ENCODE peak calls at places on chromosomes 2 and 18, in five cellular contexts. V is hypothalamus; O is NCI-H1092; Z is HT-29; K is activated CD8-positive, alpha-beta T cell treated with anti-CD3 and anti-CD28 coated beads for 36 hours. R is an unnamed sample.

GRCh38 chr18:59957957-59958356 is 58.2 kb downstream of the PMAIP1 start:
- DNase-seq in V (no peak), Z (peak; percentile 50), O (peak; percentile 94), K (peak; percentile 15), R (peak; percentile 93)

GRCh38 chr2:85468704-85469349 is 50.3 kb downstream of the SH2D6 start:
- DNase-seq in O (no peak), Z (peak; percentile 98), K (no peak), V (no peak), R (no peak)

GRCh38 chr2:179952658-179953057 is 54.4 kb downstream of the CWC22 start:
- DNase-seq in K (no peak), Z (no peak), V (no peak), O (no peak), R (no peak)

GRCh38 chr2:77831878-77832277 is 309.7 kb upstream of the LRRTM4 start:
- DNase-seq in V (no peak), K (no peak), O (no peak), Z (peak; percentile 66), R (no peak)

GRCh38 chr2:45923701-45924100 is 272.2 kb downstream of the PRKCE start:
- DNase-seq in Z (peak; percentile 94), O (no peak), V (no peak), K (no peak), R (no peak)

GRCh38 chr2:236016496-236016895 is 151.7 kb downstream of the GBX2 start:
- DNase-seq in V (no peak), Z (no peak), O (no peak), K (no peak), R (no peak)

GRCh38 chr2:106867231-106867943 is 18.6 kb downstream of the ST6GAL2 start:
- DNase-seq in K (no peak), Z (no peak), V (no peak), O (no peak), R (no peak)

GRCh38 chr18:74804677-74805076 is 207.0 kb downstream of the ZNF407 start:
- DNase-seq in Z (no peak), V (no peak), K (no peak), O (no peak), R (no peak)

GRCh38 chr2:129379411-129379810 is 600.1 kb upstream of the RAB6C start:
- DNase-seq in K (no peak), Z (no peak), O (no peak), V (no peak), R (no peak)

GRCh38 chr18:42675810-42676209 is 439.7 kb downstream of the RIT2 start:
- DNase-seq in O (peak; percentile 86), K (no peak), Z (no peak), V (no peak), R (no peak)

GRCh38 chr18:10032331-10032979 is 118.6 kb downstream of the VAPA start:
- DNase-seq in O (no peak), Z (no peak), V (peak; percentile 61), K (peak; percentile 70), R (no peak)

GRCh38 chr2:950627-950992 is at the start of gene SNTG2:
- DNase-seq in K (peak; percentile 71), Z (no peak), O (no peak), V (peak; percentile 19), R (peak; percentile 84)

GRCh38 chr2:238090887-238091286 is 9.3 kb upstream of the ESPNL start:
- DNase-seq in V (no peak), O (no peak), K (no peak), Z (no peak), R (no peak)

GRCh38 chr2:178397002-178397605 is 53.9 kb downstream of the PRKRA start:
- DNase-seq in Z (peak; percentile 64), O (no peak), V (no peak), K (peak; percentile 8), R (no peak)

GRCh38 chr2:234496835-234497591 is at the start of gene ARL4C:
- DNase-seq in V (peak; percentile 82), K (peak; percentile 57), Z (peak; percentile 56), O (peak; percentile 5), R (peak; percentile 78)

GRCh38 chr2:181779288-181779871 is 99.1 kb upstream of the NEUROD1 start:
- DNase-seq in K (no peak), O (no peak), V (no peak), Z (peak; percentile 53), R (no peak)

GRCh38 chr2:16069663-16069932 is 129.2 kb downstream of the MYCN start:
- DNase-seq in O (no peak), K (no peak), Z (no peak), V (no peak), R (no peak)

GRCh38 chr2:226644342-226644957 is 155.2 kb downstream of the IRS1 start:
- DNase-seq in V (no peak), Z (no peak), K (no peak), O (no peak), R (no peak)

GRCh38 chr2:232377319-232377718 is 1.2 kb upstream of the ALPP start:
- DNase-seq in O (no peak), K (no peak), V (no peak), Z (no peak), R (no peak)

GRCh38 chr2:159562248-159562647 is 54.1 kb downstream of the BAZ2B start:
- DNase-seq in V (no peak), O (no peak), K (no peak), Z (no peak), R (no peak)

GRCh38 chr2:237878321-237879057 is 19.1 kb downstream of the RAMP1 start:
- DNase-seq in V (no peak), K (no peak), Z (no peak), O (no peak), R (no peak)

GRCh38 chr18:55421612-55422381 is 166.2 kb downstream of the TCF4 start:
- DNase-seq in Z (no peak), V (peak; percentile 29), K (no peak), O (no peak), R (no peak)

GRCh38 chr2:33765122-33765521 is 166.0 kb upstream of the FAM98A start:
- DNase-seq in O (no peak), V (no peak), Z (no peak), K (no peak), R (no peak)

GRCh38 chr2:71000780-71001591 is 6.3 kb upstream of the TEX261 start:
- DNase-seq in V (peak; percentile 77), K (peak; percentile 86), O (peak; percentile 28), Z (peak; percentile 77), R (peak; percentile 83)

GRCh38 chr2:1024981-1025380 is 74.3 kb downstream of the SNTG2 start:
- DNase-seq in Z (no peak), O (no peak), V (no peak), K (no peak), R (no peak)

R was measured in DND-41.